ENCODE peak calls at places on chromosomes 3 and 15, in four cellular contexts. X, N, V and B are unnamed samples.

GRCh38 chr3:196141052-196141865 is 59.4 kb upstream of the TFRC start:
- DNase-seq in X (no peak), N (no peak), V (no peak), B (no peak)

GRCh38 chr3:28556195-28556594 is 207.6 kb upstream of the AZI2 start:
- DNase-seq in X (no peak), N (no peak), V (no peak), B (no peak)

GRCh38 chr15:89197503-89197971 is 23.8 kb downstream of the RLBP1 start:
- DNase-seq in X (no peak), N (no peak), V (no peak), B (no peak)

GRCh38 chr3:50604110-50604621 is 7.4 kb downstream of the CISH start:
- DNase-seq in X (no peak), N (no peak), V (no peak), B (no peak)

GRCh38 chr3:45124379-45124778 is 21.8 kb downstream of the CDCP1 start:
- DNase-seq in X (peak; percentile 56), N (no peak), V (no peak), B (no peak)

GRCh38 chr3:126745760-126746394 is 41.8 kb downstream of the CHCHD6 start:
- DNase-seq in X (no peak), N (no peak), V (no peak), B (no peak)

GRCh38 chr3:126416943-126417342 is 22.2 kb downstream of the CFAP100 start:
- DNase-seq in X (no peak), N (no peak), V (no peak), B (no peak)

GRCh38 chr3:31196881-31197364 is 302.5 kb upstream of the GADL1 start:
- DNase-seq in X (peak; percentile 89), N (no peak), V (no peak), B (no peak)

GRCh38 chr3:193783166-193783896 is 190.3 kb downstream of the OPA1 start:
- DNase-seq in X (peak; percentile 44), N (no peak), V (no peak), B (no peak)

GRCh38 chr15:40190591-40190990 is 29.7 kb downstream of the BUB1B start:
- DNase-seq in X (peak; percentile 62), N (no peak), V (no peak), B (no peak)

GRCh38 chr3:66036586-66037061 is 2.1 kb downstream of the MAGI1 start:
- DNase-seq in X (peak; percentile 30), N (no peak), V (no peak), B (no peak)

GRCh38 chr3:61371123-61371522 is 119.9 kb upstream of the FHIT start:
- DNase-seq in X (peak; percentile 15), N (no peak), V (no peak), B (no peak)

GRCh38 chr3:89278305-89278704 is 170.9 kb downstream of the EPHA3 start:
- DNase-seq in X (peak; percentile 72), N (no peak), V (no peak), B (no peak)

GRCh38 chr15:66706225-66706732 is 4.2 kb downstream of the SMAD6 start:
- DNase-seq in X (peak; percentile 64), N (no peak), V (no peak), B (no peak)

GRCh38 chr3:44468572-44469520 is 8.6 kb downstream of the ZNF445 start:
- DNase-seq in X (peak; percentile 54), N (no peak), V (no peak), B (no peak)

GRCh38 chr15:67834249-67834592 is 5.6 kb downstream of the RNU6-1 start:
- DNase-seq in X (no peak), N (no peak), V (no peak), B (no peak)

GRCh38 chr3:194370753-194371152 is 1.2 kb upstream of the LRRC15 start:
- DNase-seq in X (no peak), N (no peak), V (no peak), B (no peak)